ENCODE peak calls at places on chromosomes 7 and 10, in six cellular contexts. E, X, H, T, I and R are unnamed samples.

GRCh38 chr7:11540271-11540761 is 291.7 kb downstream of the THSD7A start:
- DNase-seq in E (no peak), X (no peak), H (no peak), T (no peak), I (no peak), R (peak; percentile 4)

GRCh38 chr7:109131141-109131540 is 561.5 kb downstream of the DNAJB9 start:
- DNase-seq in E (no peak), X (no peak), H (no peak), T (no peak), I (no peak), R (no peak)

GRCh38 chr10:22479419-22479818 is 134.1 kb downstream of the SPAG6 start:
- DNase-seq in E (no peak), X (no peak), H (no peak), T (no peak), I (no peak), R (peak; percentile 30)

GRCh38 chr7:19899517-19899916 is 126.1 kb upstream of the TMEM196 start:
- DNase-seq in E (no peak), X (no peak), H (no peak), T (no peak), I (no peak), R (peak; percentile 40)

GRCh38 chr10:132364594-132364970 is 32.4 kb upstream of the PWWP2B start:
- DNase-seq in E (peak; percentile 58), X (no peak), H (no peak), T (no peak), I (no peak), R (no peak)

GRCh38 chr10:75703191-75703861 is 271.9 kb downstream of the LRMDA start:
- DNase-seq in E (no peak), X (no peak), H (no peak), T (no peak), I (no peak), R (no peak)

GRCh38 chr10:3090388-3090787 is 23.0 kb downstream of the PFKP start:
- DNase-seq in E (peak; percentile 41), X (no peak), H (peak; percentile 70), T (no peak), I (no peak), R (no peak)

GRCh38 chr10:128375171-128375570 is 248.9 kb upstream of the MKI67 start:
- DNase-seq in E (no peak), X (no peak), H (no peak), T (no peak), I (no peak), R (no peak)

GRCh38 chr7:142130282-142130681 is 18.8 kb downstream of the MGAM2 start:
- DNase-seq in E (no peak), X (no peak), H (no peak), T (no peak), I (no peak), R (no peak)

GRCh38 chr7:108589874-108590273 is 20.2 kb downstream of the DNAJB9 start:
- DNase-seq in E (no peak), X (no peak), H (no peak), T (no peak), I (no peak), R (no peak)

GRCh38 chr10:61963669-61964058 is 62.2 kb downstream of the ARID5B start:
- DNase-seq in E (no peak), X (no peak), H (no peak), T (no peak), I (no peak), R (no peak)

GRCh38 chr7:66974986-66975590 is 20.3 kb downstream of the SBDS start:
- DNase-seq in E (peak; percentile 44), X (no peak), H (peak; percentile 63), T (no peak), I (no peak), R (no peak)

GRCh38 chr7:158587425-158588084 is at the start of gene PTPRN2:
- DNase-seq in E (peak; percentile 77), X (peak; percentile 29), H (peak; percentile 86), T (peak; percentile 58), I (peak; percentile 59), R (peak; percentile 95)

GRCh38 chr10:7405637-7406036 is 5.2 kb downstream of the SFMBT2 start:
- DNase-seq in E (no peak), X (no peak), H (no peak), T (no peak), I (no peak), R (no peak)